ENCODE peak calls at places on chromosomes 11 and 22, in four cellular contexts. W is fibroblast of lung, X is IMR-90, N is mesenchymal stem cell. P is an unnamed sample.

GRCh38 chr11:203945-204586 is 3.1 kb downstream of the BET1L start:
- DNase-seq in N (no peak), X (no peak), W (no peak), P (no peak)

GRCh38 chr11:110095554-110095953 is 2.4 kb downstream of the ZC3H12C start:
- DNase-seq in X (no peak), N (no peak), W (no peak), P (no peak)

GRCh38 chr11:27557223-27557622 is 50.7 kb upstream of the LIN7C start:
- DNase-seq in X (peak; percentile 73), N (no peak), W (no peak), P (peak; percentile 17)

GRCh38 chr11:70948855-70949551 is 303.4 kb downstream of the SHANK2 start:
- DNase-seq in N (no peak), X (no peak), W (no peak), P (no peak)

GRCh38 chr11:102683277-102683676 is 22.3 kb downstream of the MMP27 start:
- DNase-seq in X (no peak), W (no peak), N (no peak), P (no peak)

GRCh38 chr11:75673977-75674582 is 5.2 kb upstream of the MAP6 start:
- DNase-seq in X (peak; percentile 56), N (peak; percentile 35), W (peak; percentile 42), P (no peak)

GRCh38 chr11:115613986-115614625 is 109.9 kb upstream of the CADM1 start:
- DNase-seq in W (peak; percentile 58), X (peak; percentile 90), N (peak; percentile 69), P (peak; percentile 75)

GRCh38 chr22:24106385-24107381 is 74.6 kb upstream of the SUSD2 start:
- DNase-seq in X (no peak), N (peak; percentile 19), W (peak; percentile 14), P (no peak)

GRCh38 chr11:68120212-68121066 is 749 bp downstream of the CHKA start:
- DNase-seq in W (peak; percentile 18), X (peak; percentile 26), N (peak; percentile 58), P (peak; percentile 74)

GRCh38 chr22:35510481-35510934 is 30.1 kb upstream of the RASD2 start:
- DNase-seq in W (peak; percentile 6), N (peak; percentile 44), X (peak; percentile 75), P (no peak)

GRCh38 chr11:1308745-1309497 is 511 bp downstream of the TOLLIP start:
- DNase-seq in X (no peak), N (peak; percentile 37), W (peak; percentile 22), P (peak; percentile 67)

GRCh38 chr11:10920205-10920604 is 62.4 kb upstream of the ZBED5 start:
- DNase-seq in W (peak; percentile 72), N (peak; percentile 87), X (peak; percentile 83), P (peak; percentile 79)

GRCh38 chr11:46560300-46561025 is 33.4 kb downstream of the AMBRA1 start:
- DNase-seq in X (peak; percentile 41), N (peak; percentile 60), W (peak; percentile 59), P (peak; percentile 59)

GRCh38 chr11:2169001-2169370 is 2.6 kb downstream of the TH start:
- DNase-seq in N (no peak), W (no peak), X (no peak), P (no peak)

GRCh38 chr11:31649129-31649528 is 139.6 kb downstream of the ELP4 start:
- DNase-seq in W (no peak), X (no peak), N (no peak), P (no peak)

GRCh38 chr11:33721291-33721840 is 14.9 kb downstream of the CD59 start:
- DNase-seq in X (peak; percentile 79), W (peak; percentile 51), N (peak; percentile 83), P (peak; percentile 45)
- H3K9ac ChIP-seq in X (no peak overlapping the region), W (peak overlapping the region; percentile 9), N (peak overlapping the region; percentile 83), P (peak overlapping the region; percentile 17)

DNA sequence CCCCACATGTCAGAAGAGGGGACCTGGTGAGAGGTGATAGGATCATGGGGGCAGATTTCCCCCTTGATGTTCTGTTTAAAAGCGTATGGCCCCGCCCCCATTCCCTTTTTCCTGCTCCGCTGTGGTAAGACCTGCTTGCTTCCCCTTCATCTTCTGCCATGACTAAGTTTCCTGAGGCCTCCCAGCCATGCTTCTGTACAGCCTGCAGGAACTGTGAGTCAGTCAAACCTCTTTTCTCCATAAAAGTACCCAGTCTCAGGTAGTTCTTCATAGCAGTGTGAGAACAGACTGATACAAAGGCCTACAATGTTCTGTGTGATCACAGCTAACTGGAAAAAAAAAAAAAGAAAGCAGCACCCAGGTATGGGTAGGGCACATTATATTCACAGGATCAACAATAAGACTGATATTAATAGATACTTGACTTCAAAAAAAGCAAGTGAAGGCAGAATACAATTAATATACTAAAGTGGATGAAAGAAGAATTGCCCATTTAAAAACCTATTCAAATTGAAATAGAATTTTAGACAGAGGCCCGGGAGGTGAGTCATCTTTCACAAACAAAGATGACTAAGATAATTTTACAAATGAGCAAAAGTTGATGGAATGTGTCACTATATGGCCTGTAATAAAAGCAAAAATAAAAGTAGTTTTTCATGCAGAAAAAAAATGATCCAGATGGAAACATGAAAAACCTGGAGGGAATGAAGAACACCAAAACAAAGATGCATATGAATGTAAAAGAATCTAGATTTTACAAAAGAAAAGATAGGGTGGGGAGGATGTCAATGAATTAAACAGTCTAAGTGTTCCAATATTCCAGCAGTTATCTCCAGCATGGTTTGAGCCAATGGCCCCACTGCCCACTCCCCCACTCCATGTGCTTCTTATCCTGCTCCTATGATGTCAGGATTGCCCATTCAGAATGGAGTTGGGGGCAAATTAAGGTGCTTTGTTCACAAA is 1.6 kb upstream of the OR52K1 start:
- DNase-seq in N (no peak), X (no peak), W (no peak), P (peak; percentile 22)
- H3K4me3 ChIP-seq in N (no peak overlapping the region), X (no peak overlapping the region), W (no peak overlapping the region), P (no peak overlapping the region)

GRCh38 chr11:119699227-119699626 is 29.8 kb downstream of the NECTIN1 start:
- DNase-seq in X (no peak), N (peak; percentile 72), W (peak; percentile 51), P (no peak)

GRCh38 chr11:119700030-119700429 is 29.0 kb downstream of the NECTIN1 start:
- DNase-seq in W (no peak), X (no peak), N (no peak), P (no peak)

GRCh38 chr11:119696378-119697157 is 32.4 kb downstream of the NECTIN1 start:
- DNase-seq in X (no peak), N (no peak), W (no peak), P (no peak)

GRCh38 chr11:119697445-119697844 is 31.6 kb downstream of the NECTIN1 start:
- DNase-seq in W (no peak), N (no peak), X (no peak), P (no peak)

DNA sequence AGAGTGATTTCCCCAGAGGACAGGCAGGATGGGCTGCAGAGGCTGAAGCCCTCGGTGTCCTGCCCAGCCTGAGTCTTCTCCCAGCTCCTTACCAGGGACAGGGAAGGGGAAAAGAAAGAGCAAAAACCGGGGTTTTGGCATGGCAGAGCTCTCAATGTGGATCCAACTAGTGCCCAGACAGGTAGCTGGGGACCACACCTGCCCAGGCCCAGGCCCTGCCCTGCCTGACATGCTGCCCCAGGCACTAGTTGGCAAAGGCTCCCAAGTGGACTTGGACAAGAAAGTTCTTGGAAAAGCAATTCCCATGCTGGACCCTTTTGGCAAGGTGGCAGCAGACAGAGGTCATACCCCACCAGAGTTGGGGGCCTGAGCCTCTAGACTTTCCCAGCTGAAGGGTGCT is 31.1 kb downstream of the NECTIN1 start:
- DNase-seq in N (no peak), X (no peak), W (no peak), P (no peak)
- H3K9ac ChIP-seq in N (no peak overlapping the region), X (no peak overlapping the region), W (no peak overlapping the region), P (no peak overlapping the region)

GRCh38 chr11:3642071-3642951 is 519 bp upstream of the ART5 start:
- DNase-seq in W (peak; percentile 63), N (peak; percentile 85), X (peak; percentile 58), P (peak; percentile 92)
- H3K4me3 ChIP-seq in W (peak overlapping the region; percentile 46), N (peak overlapping the region; percentile 82), X (peak overlapping the region; percentile 37), P (peak overlapping the region; percentile 81)

GRCh38 chr22:46679711-46680269 is 58.3 kb downstream of the CERK start:
- DNase-seq in X (no peak), W (no peak), N (no peak), P (peak; percentile 30)
- H3K9ac ChIP-seq in X (no peak overlapping the region), W (no peak overlapping the region), N (peak overlapping the region; percentile 55), P (no peak overlapping the region)

GRCh38 chr22:43919106-43919965 is 4.3 kb upstream of the PNPLA3 start:
- DNase-seq in X (peak; percentile 51), N (peak; percentile 24), W (peak; percentile 34), P (peak; percentile 15)
- H3K4me3 ChIP-seq in X (no peak overlapping the region), N (peak overlapping the region; percentile 32), W (no peak overlapping the region), P (peak overlapping the region; percentile 9)

DNA sequence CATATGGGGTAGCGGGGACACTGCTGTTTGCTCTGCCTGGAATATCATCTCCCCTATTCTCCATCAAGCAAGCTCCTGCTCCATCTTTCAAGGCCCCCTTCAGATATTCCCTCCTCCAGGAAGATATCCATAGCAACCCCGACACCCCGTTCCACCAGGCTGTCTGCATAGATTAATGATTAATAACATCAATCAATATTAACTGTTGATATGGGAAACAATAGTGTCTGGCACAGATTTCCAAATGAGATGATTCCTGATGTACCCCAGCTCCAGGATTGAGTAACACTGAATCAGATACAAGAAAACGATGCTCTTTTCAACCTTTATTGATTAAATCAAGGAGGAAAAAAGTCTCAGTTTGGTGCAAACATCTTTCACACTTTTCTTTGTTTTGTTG is 7.5 kb upstream of the TPST2 start:
- DNase-seq in X (no peak), W (no peak), N (no peak), P (no peak)
- H3K9ac ChIP-seq in X (no peak overlapping the region), W (no peak overlapping the region), N (no peak overlapping the region), P (no peak overlapping the region)

GRCh38 chr22:19717691-19718254 is 3.5 kb downstream of the SEPTIN5 start:
- DNase-seq in W (peak; percentile 57), N (peak; percentile 54), X (peak; percentile 52), P (peak; percentile 89)
- H3K4me3 ChIP-seq in W (peak overlapping the region; percentile 42), N (peak overlapping the region; percentile 78), X (peak overlapping the region; percentile 71), P (peak overlapping the region; percentile 77)

DNA sequence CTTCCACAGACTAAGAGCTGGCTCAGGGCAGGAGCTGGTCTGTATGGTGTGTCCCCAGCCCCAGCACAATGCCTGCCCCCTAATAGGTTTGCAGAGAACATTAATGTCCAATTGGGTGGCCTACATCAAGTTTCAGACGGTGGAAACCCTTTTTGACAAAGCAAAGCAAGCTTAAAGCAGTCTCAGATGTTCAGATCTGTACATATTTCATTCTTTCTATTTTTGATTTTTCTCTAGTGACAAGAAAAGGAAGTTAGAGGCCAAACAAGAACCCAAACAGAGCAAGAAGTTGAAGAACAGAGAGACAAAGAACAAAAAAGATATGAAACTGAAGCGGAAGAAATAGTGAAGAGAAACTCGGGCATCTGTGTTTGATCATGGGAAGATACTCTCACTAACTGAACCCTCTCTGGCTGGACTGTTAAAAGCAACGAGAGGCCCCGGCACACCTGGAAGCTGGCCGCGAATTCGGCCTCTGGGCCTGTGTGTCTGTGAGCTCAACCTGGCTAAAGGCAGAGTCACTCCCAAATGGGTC is 40.5 kb downstream of the NAT10 start:
- DNase-seq in W (no peak), N (no peak), X (no peak), P (no peak)
- H3K9ac ChIP-seq in W (no peak overlapping the region), N (no peak overlapping the region), X (no peak overlapping the region), P (no peak overlapping the region)